ENCODE peak calls at places on chromosomes 13 and 19, in four cellular contexts. T, W, A and P are unnamed samples.

GRCh38 chr13:35621989-35622388 is 145.5 kb upstream of the MAB21L1 start:
- DNase-seq in T (no peak), W (no peak), A (no peak), P (no peak)

GRCh38 chr13:31121327-31122140 is 40.2 kb downstream of the HSPH1 start:
- DNase-seq in T (no peak), W (no peak), A (no peak), P (no peak)

GRCh38 chr13:99425485-99426341 is 75.6 kb upstream of the TM9SF2 start:
- DNase-seq in T (no peak), W (no peak), A (no peak), P (peak; percentile 44)

GRCh38 chr13:111494641-111495040 is 174.2 kb downstream of the TEX29 start:
- DNase-seq in T (no peak), W (no peak), A (no peak), P (no peak)

GRCh38 chr13:72530471-72530870 is 197.0 kb downstream of the MZT1 start:
- DNase-seq in T (no peak), W (no peak), A (no peak), P (no peak)

GRCh38 chr13:52405767-52406494 is at the start of gene THSD1:
- DNase-seq in T (peak; percentile 62), W (no peak), A (peak; percentile 17), P (peak; percentile 38)

GRCh38 chr13:59398661-59399060 is 765.1 kb downstream of the DIAPH3 start:
- DNase-seq in T (no peak), W (no peak), A (no peak), P (no peak)

GRCh38 chr19:47891923-47892666 is 6.0 kb upstream of the SULT2A1 start:
- DNase-seq in T (peak; percentile 77), W (no peak), A (peak; percentile 18), P (no peak)

GRCh38 chr19:4676955-4677731 is 7.0 kb upstream of the MYDGF start:
- DNase-seq in T (peak; percentile 84), W (no peak), A (no peak), P (peak; percentile 38)

GRCh38 chr13:23372264-23372905 is 61.1 kb downstream of the SACS start:
- DNase-seq in T (no peak), W (no peak), A (no peak), P (no peak)

GRCh38 chr13:33251131-33251629 is 34.4 kb downstream of the STARD13 start:
- DNase-seq in T (no peak), W (peak; percentile 36), A (no peak), P (no peak)

GRCh38 chr19:22261596-22261995 is 24.6 kb upstream of the ZNF729 start:
- DNase-seq in T (no peak), W (no peak), A (no peak), P (no peak)

GRCh38 chr19:17235618-17236413 is 9.8 kb downstream of the OCEL1 start:
- DNase-seq in T (peak; percentile 91), W (no peak), A (peak; percentile 74), P (peak; percentile 68)

GRCh38 chr13:62633448-62633847 is 1217.8 kb upstream of the PCDH20 start:
- DNase-seq in T (no peak), W (no peak), A (no peak), P (no peak)

GRCh38 chr19:34837262-34837661 is 64.2 kb upstream of the ZNF599 start:
- DNase-seq in T (no peak), W (no peak), A (no peak), P (peak; percentile 68)

GRCh38 chr13:112842343-112842856 is 126.6 kb upstream of the MCF2L start:
- DNase-seq in T (peak; percentile 71), W (no peak), A (peak; percentile 9), P (no peak)

GRCh38 chr19:57803594-57804325 is 11.0 kb downstream of the ZNF552 start:
- DNase-seq in T (peak; percentile 95), W (no peak), A (peak; percentile 91), P (peak; percentile 62)

GRCh38 chr19:2344381-2344870 is 15.6 kb upstream of the TMPRSS9 start:
- DNase-seq in T (no peak), W (no peak), A (no peak), P (no peak)

GRCh38 chr19:21084343-21084742 is 2.3 kb downstream of the ZNF714 start:
- DNase-seq in T (no peak), W (peak; percentile 25), A (no peak), P (no peak)

GRCh38 chr13:110230661-110231347 is 76.2 kb downstream of the COL4A1 start:
- DNase-seq in T (no peak), W (no peak), A (no peak), P (peak; percentile 45)

GRCh38 chr19:35436477-35437141 is 11.4 kb upstream of the FFAR2 start:
- DNase-seq in T (no peak), W (no peak), A (no peak), P (peak; percentile 55)

GRCh38 chr19:15381864-15382263 is 2.3 kb upstream of the AKAP8 start:
- DNase-seq in T (no peak), W (no peak), A (no peak), P (no peak)

GRCh38 chr13:61170791-61171330 is 244.8 kb downstream of the PCDH20 start:
- DNase-seq in T (no peak), W (no peak), A (no peak), P (no peak)

GRCh38 chr19:13865243-13865577 is 11.7 kb upstream of the NANOS3 start:
- DNase-seq in T (no peak), W (no peak), A (no peak), P (no peak)

GRCh38 chr13:30892966-30893365 is 13.1 kb upstream of the MEDAG start:
- DNase-seq in T (peak; percentile 74), W (no peak), A (no peak), P (no peak)

GRCh38 chr19:34176581-34176980 is 4.3 kb downstream of the LSM14A start:
- DNase-seq in T (no peak), W (no peak), A (no peak), P (no peak)

GRCh38 chr19:4851551-4852290 is 15.7 kb downstream of the PLIN3 start:
- DNase-seq in T (peak; percentile 71), W (no peak), A (peak; percentile 59), P (peak; percentile 72)

GRCh38 chr13:40028446-40028845 is 373.0 kb downstream of the COG6 start:
- DNase-seq in T (no peak), W (no peak), A (no peak), P (no peak)

GRCh38 chr19:1135454-1135853 is 31.7 kb downstream of the GPX4 start:
- DNase-seq in T (no peak), W (no peak), A (no peak), P (no peak)
- H3K9ac ChIP-seq in T (no peak overlapping the region), W (no peak overlapping the region), A (peak overlapping the region; percentile 44), P (peak overlapping the region; percentile 24)

GRCh38 chr19:40422428-40423226 is 3.2 kb downstream of the SERTAD1 start:
- DNase-seq in T (no peak), W (no peak), A (no peak), P (no peak)
- H3K9ac ChIP-seq in T (no peak overlapping the region), W (no peak overlapping the region), A (peak overlapping the region; percentile 10), P (peak overlapping the region; percentile 34)

DNA sequence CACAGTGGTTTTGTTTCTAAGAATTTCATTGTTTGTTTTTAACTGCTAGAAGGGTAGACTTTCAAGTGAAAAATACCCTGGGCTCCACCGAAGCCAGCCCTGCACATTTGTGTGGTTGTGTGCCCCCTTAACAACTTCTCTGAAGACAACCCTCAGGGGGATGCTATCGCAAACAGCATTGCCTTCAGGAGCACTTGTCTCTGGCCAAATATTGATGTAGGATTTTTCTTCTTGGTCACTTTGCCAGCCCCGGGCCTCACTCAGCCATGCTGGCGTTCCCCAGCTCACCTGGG is 69.2 kb upstream of the SERP2 start:
- DNase-seq in T (no peak), W (no peak), A (no peak), P (no peak)
- H3K9ac ChIP-seq in T (no peak overlapping the region), W (no peak overlapping the region), A (no peak overlapping the region), P (no peak overlapping the region)

GRCh38 chr19:42198676-42199439 is 18.6 kb downstream of the DEDD2 start:
- DNase-seq in T (no peak), W (no peak), A (no peak), P (peak; percentile 47)
- H3K9ac ChIP-seq in T (no peak overlapping the region), W (peak overlapping the region; percentile 45), A (no peak overlapping the region), P (peak overlapping the region; percentile 4)

DNA sequence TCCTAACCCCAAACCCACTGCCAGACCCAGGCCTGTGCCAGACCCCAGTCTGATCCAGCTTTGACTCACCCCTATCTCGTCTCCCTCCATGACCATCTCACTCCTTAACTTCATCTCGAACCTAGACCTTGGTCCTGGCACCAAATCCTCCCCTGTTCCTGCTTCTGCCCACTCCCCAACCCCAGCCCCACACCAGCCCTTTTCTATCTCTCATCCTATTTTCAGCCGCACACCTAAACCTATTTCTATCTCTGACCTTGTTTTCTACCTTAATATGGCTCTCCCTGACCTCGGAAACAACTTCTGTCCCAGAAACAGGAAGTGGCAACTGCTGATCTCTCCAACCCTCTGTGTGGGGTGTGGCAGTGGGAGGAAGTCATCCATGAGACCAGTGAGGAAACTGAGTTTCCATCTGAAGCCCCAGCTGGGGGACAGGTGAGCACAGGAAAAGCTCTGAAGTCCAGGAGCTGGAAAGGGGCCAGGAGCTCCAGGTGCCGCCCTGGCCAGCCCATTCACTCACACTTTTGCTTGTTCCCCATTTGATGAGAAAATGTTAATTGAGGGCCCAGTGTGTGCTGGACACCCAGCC is 13.7 kb downstream of the PTH2 start:
- DNase-seq in T (no peak), W (no peak), A (no peak), P (no peak)
- H3K9ac ChIP-seq in T (no peak overlapping the region), W (no peak overlapping the region), A (no peak overlapping the region), P (no peak overlapping the region)